ENCODE peak calls at places on chromosomes 12 and 14, in ten cellular contexts. J is Calu3, I is cardiac fibroblast, M is transverse colon, E is HFF-Myc, B is nephron progenitor cell, Y is tibial nerve, H is mucosa of descending colon, Z is osteocyte, S is lower leg skin. P is an unnamed sample.

GRCh38 chr12:68359669-68360068 is 27.5 kb upstream of the MDM1 start:
- DNase-seq in J (no peak), E (no peak), S (no peak), H (no peak), Y (no peak), M (no peak), I (peak), B (no peak), Z (no peak), P (no peak)

GRCh38 chr14:20195911-20196310 is 5.2 kb downstream of the OR11G2 start:
- DNase-seq in I (no peak), B (no peak), Z (no peak), S (no peak), J (no peak), H (no peak), Y (no peak), M (no peak), E (no peak), P (no peak)

GRCh38 chr14:99177046-99177655 is 94.8 kb downstream of the BCL11B start:
- DNase-seq in Y (no peak), Z (no peak), S (peak), I (no peak), J (no peak), H (no peak), M (no peak), E (no peak), B (no peak), P (no peak)

GRCh38 chr12:120126635-120127005 is 10.1 kb upstream of the RAB35 start:
- DNase-seq in J (no peak), S (no peak), I (peak), Z (no peak), M (peak), H (no peak), B (no peak), Y (peak), E (no peak), P (no peak)

GRCh38 chr14:50060871-50061663 is 55.3 kb downstream of the VCPKMT start:
- DNase-seq in H (no peak), E (peak), Y (peak), M (peak), J (peak), I (peak), Z (no peak), B (no peak), S (peak), P (peak)

GRCh38 chr12:27383429-27384260 is 51.0 kb downstream of the BMAL2 start:
- DNase-seq in S (peak), M (peak), B (peak), E (peak), I (peak), Y (peak), H (peak), J (peak), Z (peak), P (peak)

GRCh38 chr12:51821423-51822260 is 26.9 kb downstream of the FIGNL2 start:
- DNase-seq in Z (no peak), H (no peak), J (no peak), B (peak), M (no peak), E (no peak), I (no peak), Y (no peak), S (no peak), P (no peak)

GRCh38 chr12:28817524-28817923 is 331.6 kb upstream of the FAR2 start:
- DNase-seq in M (no peak), H (no peak), E (no peak), Z (no peak), I (no peak), J (no peak), B (no peak), Y (no peak), S (no peak), P (no peak)

GRCh38 chr14:96581026-96581425 is 78.8 kb downstream of the PAPOLA start:
- DNase-seq in Z (no peak), H (no peak), S (no peak), J (no peak), Y (no peak), I (no peak), E (no peak), B (no peak), M (no peak), P (no peak)
- TF ChIP-seq CTCF in Z (no peak), H (no peak), S (no peak), J (no peak), Y (no peak), I (no peak), E (no peak), B (no peak), M (no peak), P (no peak)

GRCh38 chr14:68677476-68677875 is 115.4 kb downstream of the ZFP36L1 start:
- DNase-seq in H (no peak), M (no peak), J (no peak), Y (no peak), E (no peak), Z (no peak), B (no peak), I (no peak), S (no peak), P (no peak)

GRCh38 chr14:68675233-68675577 is 117.7 kb downstream of the ZFP36L1 start:
- DNase-seq in M (no peak), Y (no peak), H (no peak), S (no peak), B (no peak), J (no peak), I (peak), E (no peak), Z (no peak), P (no peak)

GRCh38 chr14:68677901-68678300 is 115.0 kb downstream of the ZFP36L1 start:
- DNase-seq in J (no peak), E (no peak), H (no peak), I (no peak), B (no peak), M (no peak), Z (no peak), S (no peak), Y (no peak), P (no peak)

GRCh38 chr14:68674538-68675232 is 118.2 kb downstream of the ZFP36L1 start:
- DNase-seq in H (no peak), S (no peak), Z (no peak), J (no peak), I (no peak), Y (no peak), M (no peak), B (no peak), E (no peak), P (no peak)

DNA sequence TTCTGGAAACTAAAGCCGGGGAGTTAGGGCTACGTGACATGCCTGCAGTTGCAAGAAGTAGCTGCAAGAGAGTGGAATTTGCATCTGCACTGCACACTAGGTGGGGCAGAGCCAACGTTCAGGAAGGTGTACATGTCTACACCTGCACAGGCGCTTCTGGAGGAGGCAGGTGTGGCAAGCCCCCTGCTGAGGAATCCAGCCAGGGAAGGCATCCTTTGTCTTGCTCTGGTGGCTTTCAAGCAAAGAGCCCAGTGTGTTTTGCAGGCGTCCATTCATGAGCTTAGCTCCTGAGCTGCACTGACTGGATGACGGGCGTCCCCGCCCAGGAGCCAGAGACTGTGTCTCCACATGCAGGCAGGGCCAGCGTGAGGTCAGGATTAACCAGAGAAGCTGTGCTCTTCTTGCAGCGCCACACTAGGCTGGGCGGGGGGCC is 116.3 kb downstream of the ZFP36L1 start:
- DNase-seq in J (no peak), Y (no peak), S (no peak), B (no peak), H (no peak), Z (no peak), M (no peak), I (no peak), E (no peak), P (no peak)
- TF ChIP-seq CTCF in J (no peak), Y (no peak), S (no peak), B (no peak), H (no peak), Z (no peak), M (no peak), I (no peak), E (no peak), P (no peak)

DNA sequence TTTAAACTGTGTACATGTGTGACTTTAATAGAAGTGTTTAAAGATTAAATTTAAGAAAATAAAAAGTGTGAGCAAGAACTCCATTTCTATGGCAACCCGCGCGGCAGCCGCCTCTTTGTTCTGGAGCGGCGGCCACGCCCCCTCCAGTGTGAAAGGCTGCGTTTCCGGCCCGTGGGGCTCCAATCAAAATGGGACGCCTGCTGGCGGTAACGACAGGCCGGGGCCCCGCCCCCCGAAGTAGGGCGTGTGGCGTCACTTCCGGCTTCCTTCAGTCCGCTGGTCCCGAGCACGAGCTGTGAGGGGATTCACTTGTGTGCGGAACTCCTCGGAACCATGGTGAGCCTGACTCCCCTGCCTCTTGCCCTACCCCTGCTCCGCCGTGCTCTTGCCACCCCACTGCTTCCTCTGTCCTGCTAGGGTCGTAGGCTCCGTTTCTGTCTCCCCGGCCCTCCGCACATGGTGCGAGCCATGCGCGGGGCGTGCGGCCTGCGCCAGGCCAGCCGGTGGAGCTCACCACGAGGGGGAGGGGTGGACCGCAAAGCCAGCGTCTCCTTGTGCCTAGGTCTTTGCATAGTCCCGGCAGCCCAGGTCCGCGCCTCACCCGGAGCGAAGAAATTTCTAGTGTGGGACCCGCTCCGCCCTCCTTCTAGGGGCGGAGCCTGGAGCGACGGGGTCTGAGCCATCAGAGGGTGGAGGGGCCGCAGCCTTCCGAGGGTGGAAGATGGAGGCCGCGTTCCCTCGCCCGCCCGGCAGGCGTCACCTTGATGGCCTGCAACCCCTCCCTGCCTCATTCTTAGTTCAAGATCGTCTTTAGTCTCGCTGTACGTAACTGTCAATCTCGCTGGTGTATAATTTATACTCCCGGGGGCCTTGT is at the start of gene CCT2:
- DNase-seq in M (peak), Y (peak), J (peak), E (peak), I (peak), S (peak), H (peak), B (peak), Z (peak), P (peak)
- TF ChIP-seq CTCF in M (peak), Y (peak), J (no peak), E (peak), I (peak), S (no peak), H (no peak), B (peak), Z (peak), P (peak)

DNA sequence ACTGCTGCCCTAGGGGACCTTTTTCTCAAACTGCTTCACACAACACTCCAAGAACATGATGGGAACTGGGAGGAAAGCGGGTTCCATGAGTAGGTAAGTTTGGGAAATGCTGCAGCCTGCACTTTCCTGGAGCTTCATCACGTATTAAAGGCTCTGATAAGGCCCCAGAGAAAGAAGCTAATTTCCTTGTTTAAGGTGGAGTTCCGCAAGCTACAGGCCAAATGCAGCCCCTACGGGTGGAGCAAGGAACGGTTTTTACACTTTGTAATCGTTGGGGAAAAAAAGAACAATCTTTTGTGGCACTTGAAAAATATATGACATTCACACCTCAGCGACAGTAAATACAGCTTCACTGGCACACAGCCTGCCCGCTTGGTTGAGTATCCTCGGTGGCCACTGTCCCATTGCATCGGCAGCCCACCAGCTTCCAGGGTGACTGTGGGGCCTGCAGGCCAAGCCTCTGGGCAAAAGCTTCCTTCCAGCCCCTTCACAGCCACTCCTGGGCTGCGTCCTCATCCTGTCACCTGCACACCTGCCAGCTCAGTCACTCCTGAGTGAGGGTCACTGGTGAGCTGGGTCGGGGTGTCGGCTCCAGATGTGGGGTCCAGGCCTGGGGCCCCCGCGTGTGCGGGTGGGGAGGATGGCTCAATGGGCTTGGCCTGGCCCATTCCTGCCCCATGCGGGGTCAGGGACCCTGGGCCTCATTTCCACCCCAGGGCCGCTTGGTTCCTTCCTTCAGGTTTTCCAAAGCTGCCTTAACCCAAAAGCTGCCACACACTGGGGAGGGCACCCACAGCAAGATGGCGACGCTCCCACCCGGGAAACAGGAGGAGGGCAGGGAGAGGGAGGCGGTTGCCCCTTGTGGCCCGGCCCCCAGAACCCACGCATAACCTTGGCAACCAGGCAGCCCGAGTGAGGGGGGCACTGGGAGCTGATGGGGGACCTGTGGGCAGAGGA is 2.4 kb downstream of the AMN start:
- DNase-seq in B (no peak), H (peak), Y (no peak), M (no peak), I (no peak), Z (no peak), J (no peak), E (no peak), S (no peak), P (no peak)
- TF ChIP-seq CTCF in B (no peak), H (no peak), Y (no peak), M (no peak), I (peak), Z (no peak), J (no peak), E (no peak), S (no peak), P (no peak)

GRCh38 chr12:131835616-131836171 is 7.5 kb downstream of the MMP17 start:
- DNase-seq in E (no peak), M (no peak), Z (no peak), Y (no peak), I (no peak), B (no peak), H (peak), S (no peak), J (no peak), P (no peak)

GRCh38 chr12:131834798-131835615 is 6.8 kb downstream of the MMP17 start:
- DNase-seq in M (peak), J (no peak), E (no peak), Z (no peak), B (no peak), H (peak), S (no peak), Y (no peak), I (no peak), P (no peak)

GRCh38 chr12:131833896-131834641 is 5.9 kb downstream of the MMP17 start:
- DNase-seq in E (no peak), Z (no peak), Y (no peak), S (no peak), H (peak), M (no peak), B (no peak), J (no peak), I (peak), P (no peak)

GRCh38 chr12:131836714-131837397 is 8.7 kb downstream of the MMP17 start:
- DNase-seq in J (no peak), S (no peak), H (no peak), E (no peak), Z (no peak), B (no peak), M (no peak), I (no peak), Y (no peak), P (no peak)

DNA sequence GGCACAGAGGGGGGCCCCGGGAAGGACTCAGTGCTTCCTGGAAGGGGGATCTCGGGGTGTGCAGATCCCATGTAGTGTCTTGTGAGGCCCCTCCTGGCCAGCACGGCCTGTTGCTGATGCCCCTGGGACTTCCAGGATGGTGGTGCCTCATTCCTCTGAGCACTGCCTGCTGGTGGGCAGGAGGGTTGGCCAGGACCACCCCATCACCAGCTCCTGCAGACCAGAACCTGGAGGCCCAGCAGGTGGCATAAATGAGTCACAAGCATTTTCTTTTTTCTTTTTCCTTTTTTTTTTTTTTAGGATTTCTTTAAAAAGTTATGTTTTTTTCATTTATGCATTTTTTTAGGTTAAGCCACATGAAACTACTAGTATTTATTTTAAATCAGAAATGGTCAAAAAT is 8.0 kb downstream of the MMP17 start:
- DNase-seq in Z (no peak), Y (no peak), S (no peak), E (no peak), I (peak), J (no peak), H (no peak), B (no peak), M (no peak), P (no peak)
- TF ChIP-seq CTCF in Z (peak), Y (no peak), S (no peak), E (peak), I (peak), J (peak), H (no peak), B (peak), M (no peak), P (no peak)

GRCh38 chr12:55741978-55742377 is 944 bp upstream of the GDF11 start:
- DNase-seq in S (peak), Z (no peak), M (no peak), Y (no peak), J (no peak), H (no peak), I (no peak), E (no peak), B (no peak), P (no peak)

GRCh38 chr12:55745361-55746146 is 2.6 kb downstream of the GDF11 start:
- DNase-seq in B (peak), Z (no peak), H (no peak), J (no peak), Y (no peak), S (no peak), E (no peak), M (no peak), I (no peak), P (no peak)

GRCh38 chr12:55742719-55743130 is at the start of gene GDF11:
- DNase-seq in S (peak), I (peak), H (peak), J (peak), E (no peak), B (no peak), Y (peak), Z (peak), M (peak), P (peak)

GRCh38 chr12:55743967-55744931 is 1.3 kb downstream of the GDF11 start:
- DNase-seq in Y (no peak), J (no peak), E (no peak), Z (no peak), H (no peak), I (no peak), M (no peak), B (peak), S (no peak), P (no peak)

GRCh38 chr12:55743131-55743921 is 404 bp downstream of the GDF11 start:
- DNase-seq in S (peak), J (peak), Z (no peak), E (no peak), Y (no peak), H (peak), B (peak), M (peak), I (peak), P (peak)
- TF ChIP-seq CTCF in S (no peak), J (peak), Z (peak), E (no peak), Y (no peak), H (no peak), B (no peak), M (no peak), I (peak), P (no peak)

P was measured in natural killer cell.